ENCODE peak calls at places on chromosomes 13 and 19, in eight cellular contexts. One of them, this sample, is unnamed.
A peak's percentile ranks its signal among the peaks of the same experiment; 100 is the strongest.

GRCh38 chr13:42746846-42747245 is 34.5 kb upstream of the FAM216B start:
- DNase-seq in cardiac muscle cell: no peak
- DNase-seq in NCI-H146: no peak
- DNase-seq in NCI-H1092: no peak
- DNase-seq in iris pigment epithelial cell: no peak
- DNase-seq in stromal cell of bone marrow: no peak
- DNase-seq in T follicular helper cell: no peak
- DNase-seq in GDM1: no peak
- DNase-seq in this sample: no peak

GRCh38 chr19:8585894-8586750 is 8.9 kb upstream of the MYO1F start:
- DNase-seq in cardiac muscle cell: peak; percentile 72
- DNase-seq in NCI-H146: no peak
- DNase-seq in NCI-H1092: no peak
- DNase-seq in iris pigment epithelial cell: peak; percentile 25
- DNase-seq in stromal cell of bone marrow: no peak
- DNase-seq in T follicular helper cell: peak; percentile 40
- DNase-seq in GDM1: peak; percentile 17
- DNase-seq in this sample: no peak

GRCh38 chr13:65026505-65026904 is 2203.6 kb downstream of the PCDH9 start:
- DNase-seq in cardiac muscle cell: no peak
- DNase-seq in NCI-H146: no peak
- DNase-seq in NCI-H1092: no peak
- DNase-seq in iris pigment epithelial cell: no peak
- DNase-seq in stromal cell of bone marrow: no peak
- DNase-seq in T follicular helper cell: no peak
- DNase-seq in GDM1: no peak
- DNase-seq in this sample: no peak

GRCh38 chr13:40456397-40456958 is 210.0 kb downstream of the FOXO1 start:
- DNase-seq in cardiac muscle cell: no peak
- DNase-seq in NCI-H146: no peak
- DNase-seq in NCI-H1092: peak; percentile 12
- DNase-seq in iris pigment epithelial cell: no peak
- DNase-seq in stromal cell of bone marrow: no peak
- DNase-seq in T follicular helper cell: no peak
- DNase-seq in GDM1: no peak
- DNase-seq in this sample: no peak

GRCh38 chr19:30011051-30011578 is 69.1 kb downstream of the URI1 start:
- DNase-seq in cardiac muscle cell: no peak
- DNase-seq in NCI-H146: no peak
- DNase-seq in NCI-H1092: no peak
- DNase-seq in iris pigment epithelial cell: no peak
- DNase-seq in stromal cell of bone marrow: no peak
- DNase-seq in T follicular helper cell: no peak
- DNase-seq in GDM1: no peak
- DNase-seq in this sample: no peak

GRCh38 chr19:4803736-4804695 is 12.5 kb downstream of the FEM1A start:
- DNase-seq in cardiac muscle cell: peak; percentile 86
- DNase-seq in NCI-H146: peak; percentile 45
- DNase-seq in NCI-H1092: peak; percentile 63
- DNase-seq in iris pigment epithelial cell: peak; percentile 26
- DNase-seq in stromal cell of bone marrow: no peak
- DNase-seq in T follicular helper cell: peak; percentile 53
- DNase-seq in GDM1: peak; percentile 22
- DNase-seq in this sample: no peak

GRCh38 chr13:114002771-114003321 is 29.0 kb upstream of the C13orf46 start:
- DNase-seq in cardiac muscle cell: no peak
- DNase-seq in NCI-H146: no peak
- DNase-seq in NCI-H1092: no peak
- DNase-seq in iris pigment epithelial cell: no peak
- DNase-seq in stromal cell of bone marrow: no peak
- DNase-seq in T follicular helper cell: no peak
- DNase-seq in GDM1: no peak
- DNase-seq in this sample: no peak

GRCh38 chr19:58392945-58393724 is 2.3 kb upstream of the RNF225 start:
- DNase-seq in cardiac muscle cell: no peak
- DNase-seq in NCI-H146: no peak
- DNase-seq in NCI-H1092: no peak
- DNase-seq in iris pigment epithelial cell: no peak
- DNase-seq in stromal cell of bone marrow: no peak
- DNase-seq in T follicular helper cell: no peak
- DNase-seq in GDM1: no peak
- DNase-seq in this sample: no peak

GRCh38 chr19:17743874-17744273 is 7.4 kb upstream of the FCHO1 start:
- DNase-seq in cardiac muscle cell: no peak
- DNase-seq in NCI-H146: no peak
- DNase-seq in NCI-H1092: no peak
- DNase-seq in iris pigment epithelial cell: peak; percentile 30
- DNase-seq in stromal cell of bone marrow: peak; percentile 31
- DNase-seq in T follicular helper cell: no peak
- DNase-seq in GDM1: no peak
- DNase-seq in this sample: no peak

GRCh38 chr19:49017666-49018351 is 918 bp upstream of the LHB start:
- DNase-seq in cardiac muscle cell: peak; percentile 71
- DNase-seq in NCI-H146: peak; percentile 71
- DNase-seq in NCI-H1092: no peak
- DNase-seq in iris pigment epithelial cell: peak; percentile 56
- DNase-seq in stromal cell of bone marrow: no peak
- DNase-seq in T follicular helper cell: peak; percentile 49
- DNase-seq in GDM1: no peak
- DNase-seq in this sample: peak; percentile 77

GRCh38 chr19:1261512-1261862 is 7.6 kb upstream of the CIRBP start:
- DNase-seq in cardiac muscle cell: no peak
- DNase-seq in NCI-H146: no peak
- DNase-seq in NCI-H1092: no peak
- DNase-seq in iris pigment epithelial cell: no peak
- DNase-seq in stromal cell of bone marrow: no peak
- DNase-seq in T follicular helper cell: no peak
- DNase-seq in GDM1: no peak
- DNase-seq in this sample: no peak

GRCh38 chr19:52099497-52100138 is 4.1 kb upstream of the ZNF841 start:
- DNase-seq in cardiac muscle cell: no peak
- DNase-seq in NCI-H146: no peak
- DNase-seq in NCI-H1092: no peak
- DNase-seq in iris pigment epithelial cell: peak; percentile 44
- DNase-seq in stromal cell of bone marrow: peak; percentile 14
- DNase-seq in T follicular helper cell: no peak
- DNase-seq in GDM1: no peak
- DNase-seq in this sample: no peak

GRCh38 chr19:38044267-38045111 is 137.5 kb downstream of the SIPA1L3 start:
- DNase-seq in cardiac muscle cell: no peak
- DNase-seq in NCI-H146: peak; percentile 10
- DNase-seq in NCI-H1092: no peak
- DNase-seq in iris pigment epithelial cell: peak; percentile 42
- DNase-seq in stromal cell of bone marrow: no peak
- DNase-seq in T follicular helper cell: no peak
- DNase-seq in GDM1: no peak
- DNase-seq in this sample: no peak

GRCh38 chr13:44155422-44156293 is 218.0 kb upstream of the SERP2 start:
- DNase-seq in cardiac muscle cell: peak; percentile 87
- DNase-seq in NCI-H146: no peak
- DNase-seq in NCI-H1092: no peak
- DNase-seq in iris pigment epithelial cell: peak; percentile 51
- DNase-seq in stromal cell of bone marrow: no peak
- DNase-seq in T follicular helper cell: no peak
- DNase-seq in GDM1: peak; percentile 26
- DNase-seq in this sample: no peak